ENCODE peak calls at places on chromosomes 1 and 21, in eight cellular contexts. J is EH; D is NCI-H2029; M is cardiac muscle cell; R is CD8-positive, alpha-beta memory T cell; G is heart right ventricle; H is GF-D8; Z is NCI-H2171 treated with DMSO at 0.1 percent for 48 hours. V is an unnamed sample.

GRCh38 chr1:25989860-25990650 is 7.8 kb downstream of the PAFAH2 start:
- DNase-seq in G (no peak), Z (no peak), R (no peak), H (no peak), J (no peak), M (peak), D (no peak), V (no peak)

GRCh38 chr1:9927259-9927658 is 15.9 kb downstream of the LZIC start:
- DNase-seq in J (no peak), M (no peak), H (no peak), D (no peak), R (no peak), G (no peak), Z (no peak), V (no peak)

GRCh38 chr21:33434770-33435360 is 31.7 kb downstream of the IFNGR2 start:
- DNase-seq in G (peak), Z (no peak), R (no peak), D (no peak), J (peak), H (peak), M (peak), V (no peak)

GRCh38 chr21:34843562-34843961 is 174.8 kb downstream of the CLIC6 start:
- DNase-seq in R (no peak), D (no peak), Z (no peak), H (no peak), J (no peak), M (no peak), G (no peak), V (no peak)

GRCh38 chr1:10056599-10056987 is 23.8 kb downstream of the UBE4B start:
- DNase-seq in Z (no peak), R (no peak), G (no peak), D (peak), H (no peak), J (no peak), M (no peak), V (no peak)

GRCh38 chr1:221740941-221741363 is 937 bp downstream of the DUSP10 start:
- DNase-seq in D (peak), G (no peak), H (no peak), R (peak), M (no peak), Z (peak), J (no peak), V (no peak)

GRCh38 chr1:161082996-161083742 is 6.2 kb downstream of the NECTIN4 start:
- DNase-seq in Z (no peak), R (no peak), D (no peak), H (no peak), J (peak), M (peak), G (no peak), V (peak)

GRCh38 chr1:179229214-179230140 is at the start of gene ABL2:
- DNase-seq in D (peak), Z (peak), R (peak), M (peak), G (peak), J (peak), H (no peak), V (peak)

GRCh38 chr1:55231745-55232144 is 16.6 kb upstream of the USP24 start:
- DNase-seq in R (no peak), H (no peak), J (no peak), G (no peak), Z (no peak), D (no peak), M (no peak), V (no peak)

GRCh38 chr1:6588893-6589481 is 9.2 kb downstream of the ZBTB48 start:
- DNase-seq in G (no peak), H (peak), R (no peak), D (no peak), Z (no peak), J (no peak), M (no peak), V (no peak)

GRCh38 chr1:41357451-41358151 is 3.6 kb upstream of the FOXO6 start:
- DNase-seq in G (peak), Z (peak), J (peak), R (no peak), D (peak), H (no peak), M (peak), V (no peak)

GRCh38 chr1:19038096-19038495 is 81.6 kb upstream of the IFFO2 start:
- DNase-seq in D (no peak), J (no peak), G (no peak), Z (no peak), H (no peak), M (no peak), R (no peak), V (no peak)

GRCh38 chr1:206634365-206635079 is 814 bp upstream of the DYRK3 start:
- DNase-seq in R (peak), Z (peak), M (peak), G (peak), J (peak), D (peak), H (peak), V (peak)

GRCh38 chr1:221766210-221766609 is 24.3 kb upstream of the DUSP10 start:
- DNase-seq in D (no peak), G (no peak), M (peak), H (no peak), J (peak), R (no peak), Z (no peak), V (no peak)

GRCh38 chr1:185300152-185300551 is 16.9 kb downstream of the IVNS1ABP start:
- DNase-seq in M (no peak), H (no peak), J (no peak), R (no peak), G (no peak), D (peak), Z (no peak), V (no peak)

GRCh38 chr1:205597691-205598314 is 34.0 kb downstream of the ELK4 start:
- DNase-seq in D (no peak), R (no peak), G (peak), H (no peak), M (peak), Z (peak), J (no peak), V (no peak)

GRCh38 chr1:151312439-151313225 is 14.6 kb downstream of the PI4KB start:
- DNase-seq in H (no peak), G (no peak), R (no peak), J (peak), M (no peak), Z (no peak), D (no peak), V (no peak)

GRCh38 chr1:240385985-240386978 is 225.7 kb downstream of the GREM2 start:
- DNase-seq in R (no peak), D (no peak), Z (no peak), H (no peak), G (no peak), M (peak), J (peak), V (no peak)

GRCh38 chr1:228350831-228351781 is 55.5 kb downstream of the TRIM11 start:
- DNase-seq in Z (no peak), D (no peak), H (no peak), R (no peak), G (no peak), J (no peak), M (no peak), V (no peak)

V was measured in LNCaP clone FGC.